ENCODE peak calls at places on chromosomes 1 and 21, in four cellular contexts. U, V, K and O are unnamed samples.

GRCh38 chr1:55249646-55250398 is 34.7 kb upstream of the USP24 start:
- DNase-seq in U (no peak), V (no peak), K (no peak), O (no peak)

GRCh38 chr1:19310720-19311502 is 1.0 kb downstream of the AKR7A2 start:
- DNase-seq in U (no peak), V (no peak), K (no peak), O (no peak)

GRCh38 chr1:30822966-30823581 is 65.5 kb upstream of the LAPTM5 start:
- DNase-seq in U (no peak), V (no peak), K (peak), O (no peak)

GRCh38 chr1:66351474-66351873 is 182.5 kb upstream of the SGIP1 start:
- DNase-seq in U (no peak), V (no peak), K (no peak), O (no peak)

GRCh38 chr21:24470852-24471251 is 1136.4 kb downstream of the MRPL39 start:
- DNase-seq in U (no peak), V (no peak), K (no peak), O (no peak)

GRCh38 chr1:35557611-35558373 is at the start of gene NCDN:
- DNase-seq in U (peak), V (peak), K (peak), O (peak)

GRCh38 chr1:168709407-168709891 is 19.6 kb downstream of the DPT start:
- DNase-seq in U (no peak), V (no peak), K (no peak), O (no peak)

GRCh38 chr1:156383023-156383422 is 14.0 kb downstream of the RHBG start:
- DNase-seq in U (no peak), V (peak), K (peak), O (no peak)

GRCh38 chr1:214540324-214540723 is 11.1 kb downstream of the PTPN14 start:
- DNase-seq in U (no peak), V (no peak), K (no peak), O (no peak)

GRCh38 chr21:42833859-42834729 is 45.2 kb downstream of the WDR4 start:
- DNase-seq in U (peak), V (no peak), K (no peak), O (peak)

GRCh38 chr1:156465747-156466365 is 34.7 kb downstream of the MEF2D start:
- DNase-seq in U (no peak), V (no peak), K (no peak), O (no peak)

GRCh38 chr1:165902565-165902964 is 75.2 kb downstream of the UCK2 start:
- DNase-seq in U (no peak), V (no peak), K (no peak), O (no peak)

GRCh38 chr1:169545472-169545871 is 40.8 kb downstream of the F5 start:
- DNase-seq in U (no peak), V (no peak), K (no peak), O (no peak)

GRCh38 chr1:55893155-55893554 is 678.0 kb upstream of the USP24 start:
- DNase-seq in U (no peak), V (peak), K (no peak), O (no peak)

GRCh38 chr1:199948587-199949280 is 78.8 kb upstream of the NR5A2 start:
- DNase-seq in U (no peak), V (peak), K (no peak), O (no peak)

GRCh38 chr1:150567717-150568561 is 11.5 kb downstream of the MCL1 start:
- DNase-seq in U (peak), V (no peak), K (peak), O (peak)

GRCh38 chr1:32142446-32143301 is 34.8 kb downstream of the KPNA6 start:
- DNase-seq in U (peak), V (no peak), K (peak), O (no peak)

GRCh38 chr1:56106551-56107277 is 472.6 kb downstream of the PLPP3 start:
- DNase-seq in U (no peak), V (no peak), K (no peak), O (no peak)

GRCh38 chr1:47940779-47941178 is 56.4 kb downstream of the TRABD2B start:
- DNase-seq in U (no peak), V (no peak), K (no peak), O (no peak)

DNA sequence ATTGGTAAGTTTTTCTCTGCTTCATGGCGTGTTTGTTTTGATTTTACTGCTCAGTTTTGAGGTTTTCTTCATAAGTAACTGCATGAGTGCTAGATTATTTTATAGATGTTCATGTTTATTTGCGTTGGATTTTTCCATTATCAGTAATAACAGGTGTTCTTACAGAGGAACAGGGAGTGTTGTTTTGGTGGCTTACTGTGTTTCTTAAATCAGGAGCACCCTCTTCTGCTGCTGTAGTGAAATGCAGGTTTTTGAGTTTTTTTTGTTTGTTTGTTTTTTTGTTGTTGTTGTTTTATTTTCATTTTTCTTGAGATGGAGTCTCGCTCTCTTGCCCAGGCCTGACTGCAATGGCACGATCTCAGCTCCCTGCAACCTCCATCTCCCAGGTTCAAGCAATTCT is 32.6 kb downstream of the CTBS start:
- DNase-seq in U (no peak), V (peak), K (no peak), O (no peak)
- TF ChIP-seq CTCF in U (no peak), V (peak), K (no peak), O (no peak)

DNA sequence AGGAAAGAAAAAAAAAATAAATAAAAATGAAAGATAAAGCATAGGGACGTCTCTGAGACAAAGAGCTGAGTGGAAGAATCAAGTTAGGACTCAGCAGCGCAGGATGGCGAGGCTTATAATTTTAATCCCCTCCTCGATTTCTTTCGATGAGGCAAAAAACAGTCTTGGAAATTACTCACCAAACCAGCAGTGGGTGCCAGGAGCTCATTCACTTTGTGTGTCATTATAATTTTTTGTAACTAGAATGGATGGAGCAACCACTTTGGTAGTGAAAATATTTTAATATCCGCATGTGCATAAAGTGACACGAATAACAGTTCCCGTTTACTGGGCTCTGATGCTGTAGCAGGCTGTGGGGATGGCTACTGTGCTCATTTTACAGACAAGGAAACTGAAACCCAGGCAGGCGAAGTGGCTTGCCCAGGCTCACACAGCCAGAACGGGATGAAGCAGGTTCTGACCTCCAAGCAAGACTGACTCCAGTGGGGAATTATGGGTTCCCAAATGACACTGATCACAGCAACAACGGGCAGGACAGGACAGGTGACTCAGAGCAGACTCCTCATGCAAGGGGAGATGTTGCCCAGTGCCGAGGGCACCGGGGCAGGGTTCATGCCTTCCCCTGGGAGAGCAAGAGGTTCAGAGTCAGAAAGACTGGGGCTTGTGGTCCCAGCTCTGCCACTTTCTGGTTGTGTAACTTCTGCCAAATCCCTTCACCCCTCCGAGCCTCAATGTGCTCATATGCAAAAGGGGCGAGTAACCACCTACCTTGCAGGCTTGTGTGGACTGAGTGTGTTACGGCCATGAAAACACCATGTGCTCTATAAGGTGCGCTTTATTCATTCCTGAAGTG is 63.6 kb downstream of the RUNX3 start:
- DNase-seq in U (no peak), V (no peak), K (no peak), O (no peak)
- TF ChIP-seq CTCF in U (no peak), V (no peak), K (no peak), O (no peak)

GRCh38 chr1:63108226-63108625 is 214.1 kb upstream of the FOXD3 start:
- DNase-seq in U (no peak), V (no peak), K (no peak), O (no peak)

GRCh38 chr1:63107066-63107465 is 215.3 kb upstream of the FOXD3 start:
- DNase-seq in U (no peak), V (no peak), K (no peak), O (no peak)

GRCh38 chr1:63101336-63101735 is 221.0 kb upstream of the FOXD3 start:
- DNase-seq in U (no peak), V (no peak), K (no peak), O (no peak)

GRCh38 chr1:63103682-63104081 is 218.7 kb upstream of the FOXD3 start:
- DNase-seq in U (no peak), V (no peak), K (no peak), O (no peak)
- TF ChIP-seq CTCF in U (no peak), V (no peak), K (no peak), O (no peak)

DNA sequence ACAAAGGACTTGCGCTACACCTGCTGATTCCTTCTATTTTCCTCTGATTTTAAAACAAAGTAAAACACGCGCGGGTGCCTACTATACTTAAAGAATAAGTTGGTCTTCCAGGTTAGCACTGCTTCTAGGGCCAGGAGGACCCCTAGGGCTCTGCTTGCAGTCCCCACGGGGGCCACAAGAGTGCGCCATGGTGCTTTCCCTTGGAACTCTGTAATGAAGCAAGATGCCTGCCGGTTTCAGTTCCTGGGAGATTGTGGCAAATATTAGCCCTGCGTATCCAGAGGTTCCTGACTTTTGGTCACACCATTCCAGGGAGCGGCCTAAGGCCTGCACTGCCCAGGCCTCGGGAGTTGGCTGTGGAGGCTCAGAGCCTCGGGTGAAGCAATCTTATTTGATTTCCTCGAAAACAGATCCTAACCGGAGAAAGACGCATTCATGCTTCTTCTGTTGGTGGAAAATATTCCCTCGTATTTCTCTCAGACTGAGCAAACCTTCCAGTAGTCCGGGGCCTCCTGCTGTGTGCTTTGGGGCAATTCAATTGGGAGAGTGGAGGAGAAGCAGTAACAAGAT is 25.3 kb downstream of the ADAM30 start:
- DNase-seq in U (peak), V (peak), K (peak), O (peak)
- TF ChIP-seq CTCF in U (peak), V (peak), K (peak), O (peak)

GRCh38 chr1:59986736-59987310 is 60.2 kb upstream of the CYP2J2 start:
- DNase-seq in U (no peak), V (no peak), K (no peak), O (no peak)

GRCh38 chr1:59990470-59990869 is 63.9 kb upstream of the CYP2J2 start:
- DNase-seq in U (no peak), V (no peak), K (no peak), O (no peak)

DNA sequence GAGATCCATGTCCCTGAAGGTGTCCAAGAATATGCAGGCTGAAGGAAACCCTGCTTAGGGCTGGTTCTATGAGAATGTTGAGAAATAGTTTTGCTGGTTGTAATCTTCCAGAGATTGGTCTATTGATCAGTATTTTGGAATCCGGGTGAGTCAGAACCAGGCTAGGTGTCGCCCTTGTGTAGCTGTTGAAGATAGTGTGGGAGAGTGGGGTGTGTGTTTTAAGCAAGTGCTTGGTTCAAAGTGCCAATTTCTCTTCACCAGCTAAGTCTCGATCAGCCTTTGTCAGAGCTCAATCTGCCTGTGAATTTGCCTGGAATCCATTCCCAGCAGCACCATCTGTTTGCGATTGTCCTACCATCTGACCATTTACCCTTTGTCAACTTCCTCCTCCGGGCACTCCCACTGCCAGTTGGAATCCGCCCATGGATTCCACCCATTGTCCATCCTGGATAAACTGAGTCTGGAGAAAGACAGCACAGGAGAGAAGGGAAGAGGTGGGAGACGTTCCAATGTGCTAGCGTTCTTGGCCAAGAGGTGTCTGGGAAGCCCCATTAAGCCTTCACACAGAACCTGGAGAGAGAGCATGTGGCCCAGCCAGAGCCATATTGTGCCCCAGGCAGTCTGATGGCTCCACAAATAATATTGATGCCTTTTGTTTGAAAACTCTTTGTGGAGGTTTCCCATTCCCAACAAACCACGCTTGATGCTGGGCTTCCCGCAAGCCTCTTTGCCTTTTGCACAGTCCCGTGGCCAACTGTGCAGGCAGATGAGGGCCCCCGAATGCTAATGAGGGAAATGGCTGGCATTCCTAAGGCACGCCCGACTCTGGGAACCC is 59.5 kb upstream of the CYP2J2 start:
- DNase-seq in U (no peak), V (no peak), K (no peak), O (no peak)
- TF ChIP-seq CTCF in U (no peak), V (no peak), K (no peak), O (no peak)